ENCODE peak calls at places on chromosomes 5 and 9, in eight cellular contexts. One of them, this sample, is unnamed.

GRCh38 chr5:73442960-73443627 is 5.5 kb downstream of the FOXD1 start:
- DNase-seq in A549: no peak
- DNase-seq in HEK293T: no peak
- DNase-seq in activated CD4-positive, alpha-beta T cell treated with anti-CD3 and anti-CD28 coated beads for 48 hours: no peak
- DNase-seq in endothelial cell: no peak
- DNase-seq in ureter: no peak
- DNase-seq in AG09309: no peak
- DNase-seq in myocyte: no peak
- DNase-seq in this sample: no peak

GRCh38 chr5:62130107-62130506 is 175.9 kb upstream of the KIF2A start:
- DNase-seq in AG09309: no peak
- DNase-seq in activated CD4-positive, alpha-beta T cell treated with anti-CD3 and anti-CD28 coated beads for 48 hours: no peak
- DNase-seq in A549: no peak
- DNase-seq in myocyte: no peak
- DNase-seq in HEK293T: no peak
- DNase-seq in endothelial cell: no peak
- DNase-seq in ureter: no peak
- DNase-seq in this sample: no peak

GRCh38 chr5:141475625-141476131 is at the start of gene PCDHGC3:
- DNase-seq in myocyte: peak
- DNase-seq in ureter: peak
- DNase-seq in HEK293T: peak
- DNase-seq in A549: peak
- DNase-seq in AG09309: peak
- DNase-seq in endothelial cell: peak
- DNase-seq in activated CD4-positive, alpha-beta T cell treated with anti-CD3 and anti-CD28 coated beads for 48 hours: peak
- DNase-seq in this sample: no peak

GRCh38 chr9:38064842-38065368 is 4.1 kb downstream of the SHB start:
- DNase-seq in A549: no peak
- DNase-seq in endothelial cell: no peak
- DNase-seq in AG09309: no peak
- DNase-seq in ureter: no peak
- DNase-seq in myocyte: no peak
- DNase-seq in HEK293T: no peak
- DNase-seq in activated CD4-positive, alpha-beta T cell treated with anti-CD3 and anti-CD28 coated beads for 48 hours: no peak
- DNase-seq in this sample: no peak

GRCh38 chr5:139593716-139594319 is 32.7 kb downstream of the UBE2D2 start:
- DNase-seq in endothelial cell: no peak
- DNase-seq in activated CD4-positive, alpha-beta T cell treated with anti-CD3 and anti-CD28 coated beads for 48 hours: no peak
- DNase-seq in ureter: no peak
- DNase-seq in HEK293T: no peak
- DNase-seq in AG09309: no peak
- DNase-seq in myocyte: peak
- DNase-seq in A549: peak
- DNase-seq in this sample: no peak

GRCh38 chr5:134189031-134189430 is 12.3 kb upstream of the SKP1 start:
- DNase-seq in myocyte: no peak
- DNase-seq in AG09309: no peak
- DNase-seq in HEK293T: no peak
- DNase-seq in activated CD4-positive, alpha-beta T cell treated with anti-CD3 and anti-CD28 coated beads for 48 hours: no peak
- DNase-seq in endothelial cell: no peak
- DNase-seq in A549: no peak
- DNase-seq in ureter: no peak
- DNase-seq in this sample: no peak

GRCh38 chr5:174831985-174832384 is 107.6 kb downstream of the MSX2 start:
- DNase-seq in endothelial cell: no peak
- DNase-seq in ureter: no peak
- DNase-seq in HEK293T: no peak
- DNase-seq in A549: no peak
- DNase-seq in AG09309: no peak
- DNase-seq in myocyte: no peak
- DNase-seq in activated CD4-positive, alpha-beta T cell treated with anti-CD3 and anti-CD28 coated beads for 48 hours: no peak
- DNase-seq in this sample: no peak

GRCh38 chr5:71681282-71681681 is 37.8 kb upstream of the CARTPT start:
- DNase-seq in activated CD4-positive, alpha-beta T cell treated with anti-CD3 and anti-CD28 coated beads for 48 hours: no peak
- DNase-seq in myocyte: no peak
- DNase-seq in ureter: no peak
- DNase-seq in endothelial cell: no peak
- DNase-seq in AG09309: no peak
- DNase-seq in A549: peak
- DNase-seq in HEK293T: no peak
- DNase-seq in this sample: no peak

GRCh38 chr5:9467199-9468069 is 78.4 kb downstream of the SEMA5A start:
- DNase-seq in HEK293T: no peak
- DNase-seq in AG09309: no peak
- DNase-seq in endothelial cell: no peak
- DNase-seq in ureter: peak
- DNase-seq in myocyte: no peak
- DNase-seq in A549: no peak
- DNase-seq in activated CD4-positive, alpha-beta T cell treated with anti-CD3 and anti-CD28 coated beads for 48 hours: no peak
- DNase-seq in this sample: no peak

GRCh38 chr5:74538206-74538661 is 102.3 kb downstream of the ENC1 start:
- DNase-seq in AG09309: peak
- DNase-seq in A549: peak
- DNase-seq in endothelial cell: peak
- DNase-seq in HEK293T: no peak
- DNase-seq in ureter: peak
- DNase-seq in activated CD4-positive, alpha-beta T cell treated with anti-CD3 and anti-CD28 coated beads for 48 hours: no peak
- DNase-seq in myocyte: peak
- DNase-seq in this sample: no peak

GRCh38 chr9:35552837-35553236 is 52.2 kb upstream of the TESK1 start:
- DNase-seq in myocyte: peak
- DNase-seq in HEK293T: no peak
- DNase-seq in ureter: no peak
- DNase-seq in AG09309: no peak
- DNase-seq in endothelial cell: no peak
- DNase-seq in activated CD4-positive, alpha-beta T cell treated with anti-CD3 and anti-CD28 coated beads for 48 hours: no peak
- DNase-seq in A549: no peak
- DNase-seq in this sample: no peak

GRCh38 chr5:55919625-55920024 is 68.5 kb downstream of the IL31RA start:
- DNase-seq in A549: no peak
- DNase-seq in endothelial cell: no peak
- DNase-seq in ureter: no peak
- DNase-seq in HEK293T: no peak
- DNase-seq in activated CD4-positive, alpha-beta T cell treated with anti-CD3 and anti-CD28 coated beads for 48 hours: no peak
- DNase-seq in myocyte: no peak
- DNase-seq in AG09309: no peak
- DNase-seq in this sample: no peak

GRCh38 chr5:79236970-79237734 is 1.2 kb downstream of the JMY start:
- DNase-seq in AG09309: no peak
- DNase-seq in activated CD4-positive, alpha-beta T cell treated with anti-CD3 and anti-CD28 coated beads for 48 hours: peak
- DNase-seq in myocyte: peak
- DNase-seq in ureter: peak
- DNase-seq in endothelial cell: peak
- DNase-seq in HEK293T: peak
- DNase-seq in A549: peak
- DNase-seq in this sample: peak

GRCh38 chr9:136886610-136887597 is 588 bp downstream of the TRAF2 start:
- DNase-seq in ureter: no peak
- DNase-seq in HEK293T: peak
- DNase-seq in AG09309: no peak
- DNase-seq in myocyte: peak
- DNase-seq in endothelial cell: peak
- DNase-seq in A549: no peak
- DNase-seq in activated CD4-positive, alpha-beta T cell treated with anti-CD3 and anti-CD28 coated beads for 48 hours: peak
- DNase-seq in this sample: peak

GRCh38 chr5:124741711-124742496 is 4.5 kb downstream of the ZNF608 start:
- DNase-seq in endothelial cell: no peak
- DNase-seq in ureter: no peak
- DNase-seq in AG09309: no peak
- DNase-seq in HEK293T: peak
- DNase-seq in activated CD4-positive, alpha-beta T cell treated with anti-CD3 and anti-CD28 coated beads for 48 hours: no peak
- DNase-seq in myocyte: peak
- DNase-seq in A549: no peak
- DNase-seq in this sample: no peak

GRCh38 chr5:43561346-43561745 is 4.5 kb upstream of the PAIP1 start:
- DNase-seq in ureter: no peak
- DNase-seq in activated CD4-positive, alpha-beta T cell treated with anti-CD3 and anti-CD28 coated beads for 48 hours: no peak
- DNase-seq in myocyte: peak
- DNase-seq in AG09309: no peak
- DNase-seq in endothelial cell: no peak
- DNase-seq in HEK293T: no peak
- DNase-seq in A549: no peak
- DNase-seq in this sample: no peak

GRCh38 chr5:142280066-142281011 is 44.5 kb downstream of the SPRY4 start:
- DNase-seq in ureter: no peak
- DNase-seq in myocyte: peak
- DNase-seq in A549: no peak
- DNase-seq in AG09309: no peak
- DNase-seq in activated CD4-positive, alpha-beta T cell treated with anti-CD3 and anti-CD28 coated beads for 48 hours: no peak
- DNase-seq in endothelial cell: peak
- DNase-seq in HEK293T: peak
- DNase-seq in this sample: no peak

GRCh38 chr9:95874989-95875304 is 544 bp upstream of the ERCC6L2 start:
- DNase-seq in AG09309: no peak
- DNase-seq in HEK293T: peak
- DNase-seq in A549: peak
- DNase-seq in ureter: peak
- DNase-seq in endothelial cell: peak
- DNase-seq in myocyte: peak
- DNase-seq in activated CD4-positive, alpha-beta T cell treated with anti-CD3 and anti-CD28 coated beads for 48 hours: peak
- DNase-seq in this sample: peak

GRCh38 chr5:158051036-158051435 is 192.1 kb upstream of the CLINT1 start:
- DNase-seq in AG09309: no peak
- DNase-seq in activated CD4-positive, alpha-beta T cell treated with anti-CD3 and anti-CD28 coated beads for 48 hours: no peak
- DNase-seq in endothelial cell: no peak
- DNase-seq in A549: no peak
- DNase-seq in myocyte: no peak
- DNase-seq in ureter: no peak
- DNase-seq in HEK293T: no peak
- DNase-seq in this sample: no peak

GRCh38 chr9:99474186-99474585 is 252.1 kb downstream of the SEC61B start:
- DNase-seq in HEK293T: no peak
- DNase-seq in endothelial cell: no peak
- DNase-seq in myocyte: peak
- DNase-seq in ureter: no peak
- DNase-seq in activated CD4-positive, alpha-beta T cell treated with anti-CD3 and anti-CD28 coated beads for 48 hours: no peak
- DNase-seq in AG09309: no peak
- DNase-seq in A549: no peak
- DNase-seq in this sample: no peak

GRCh38 chr9:108956098-108956533 is 21.9 kb downstream of the ABITRAM start:
- DNase-seq in endothelial cell: no peak
- DNase-seq in ureter: no peak
- DNase-seq in A549: no peak
- DNase-seq in AG09309: no peak
- DNase-seq in myocyte: no peak
- DNase-seq in HEK293T: peak
- DNase-seq in activated CD4-positive, alpha-beta T cell treated with anti-CD3 and anti-CD28 coated beads for 48 hours: no peak
- DNase-seq in this sample: no peak

GRCh38 chr9:27303219-27303618 is 6.3 kb upstream of the EQTN start:
- DNase-seq in AG09309: no peak
- DNase-seq in activated CD4-positive, alpha-beta T cell treated with anti-CD3 and anti-CD28 coated beads for 48 hours: no peak
- DNase-seq in ureter: no peak
- DNase-seq in endothelial cell: no peak
- DNase-seq in HEK293T: no peak
- DNase-seq in myocyte: peak
- DNase-seq in A549: peak
- DNase-seq in this sample: peak

GRCh38 chr9:97220894-97221477 is 86.5 kb upstream of the CCDC180 start:
- DNase-seq in ureter: no peak
- DNase-seq in A549: no peak
- DNase-seq in endothelial cell: peak
- DNase-seq in myocyte: no peak
- DNase-seq in AG09309: no peak
- DNase-seq in HEK293T: no peak
- DNase-seq in activated CD4-positive, alpha-beta T cell treated with anti-CD3 and anti-CD28 coated beads for 48 hours: peak
- DNase-seq in this sample: no peak

GRCh38 chr5:418681-419121 is 24.3 kb upstream of the EXOC3 start:
- DNase-seq in ureter: no peak
- DNase-seq in HEK293T: no peak
- DNase-seq in AG09309: peak
- DNase-seq in activated CD4-positive, alpha-beta T cell treated with anti-CD3 and anti-CD28 coated beads for 48 hours: no peak
- DNase-seq in myocyte: peak
- DNase-seq in A549: no peak
- DNase-seq in endothelial cell: no peak
- DNase-seq in this sample: no peak